ENCODE peak calls at places on chromosomes 16 and 17, in seven cellular contexts. B, R, X, A, Z, U and D are unnamed samples.

GRCh38 chr17:74742153-74742515 is 5.1 kb downstream of the RAB37 start:
- DNase-seq in U (no peak), B (no peak), R (no peak), Z (no peak), X (peak), A (peak), D (no peak)

GRCh38 chr16:16025214-16025968 is 76.0 kb downstream of the ABCC1 start:
- DNase-seq in B (no peak), U (no peak), A (peak), X (no peak), Z (no peak), R (no peak), D (peak)

GRCh38 chr16:70725024-70725911 is 39.4 kb upstream of the MTSS2 start:
- DNase-seq in U (no peak), A (no peak), Z (no peak), R (no peak), X (no peak), B (no peak), D (no peak)

GRCh38 chr17:28313841-28314240 is 5.2 kb upstream of the TMEM97 start:
- DNase-seq in B (no peak), R (no peak), X (no peak), U (no peak), A (no peak), Z (no peak), D (no peak)

GRCh38 chr16:3487521-3488410 is 7.5 kb downstream of the C16orf90 start:
- DNase-seq in U (no peak), R (peak), B (no peak), Z (no peak), X (no peak), A (no peak), D (no peak)

GRCh38 chr17:80446645-80447405 is 29.6 kb downstream of the NPTX1 start:
- DNase-seq in R (no peak), A (peak), X (no peak), U (no peak), Z (peak), B (no peak), D (peak)

GRCh38 chr17:42554250-42555121 is 1.8 kb downstream of the HSD17B1 start:
- DNase-seq in X (peak), A (peak), U (peak), Z (peak), R (peak), B (no peak), D (peak)

GRCh38 chr16:46929378-46930332 is 43.8 kb downstream of the DNAJA2 start:
- DNase-seq in X (peak), Z (peak), R (peak), B (peak), U (peak), A (peak), D (peak)

GRCh38 chr17:81429813-81430510 is 34.7 kb downstream of the BAHCC1 start:
- DNase-seq in A (no peak), Z (no peak), U (peak), X (no peak), R (no peak), B (no peak), D (no peak)

GRCh38 chr16:721765-722481 is 977 bp downstream of the ANTKMT start:
- DNase-seq in R (no peak), Z (no peak), B (no peak), X (no peak), U (no peak), A (no peak), D (no peak)

GRCh38 chr16:50611995-50612848 is 64.0 kb downstream of the NKD1 start:
- DNase-seq in R (no peak), Z (no peak), U (no peak), X (no peak), B (no peak), A (no peak), D (no peak)

DNA sequence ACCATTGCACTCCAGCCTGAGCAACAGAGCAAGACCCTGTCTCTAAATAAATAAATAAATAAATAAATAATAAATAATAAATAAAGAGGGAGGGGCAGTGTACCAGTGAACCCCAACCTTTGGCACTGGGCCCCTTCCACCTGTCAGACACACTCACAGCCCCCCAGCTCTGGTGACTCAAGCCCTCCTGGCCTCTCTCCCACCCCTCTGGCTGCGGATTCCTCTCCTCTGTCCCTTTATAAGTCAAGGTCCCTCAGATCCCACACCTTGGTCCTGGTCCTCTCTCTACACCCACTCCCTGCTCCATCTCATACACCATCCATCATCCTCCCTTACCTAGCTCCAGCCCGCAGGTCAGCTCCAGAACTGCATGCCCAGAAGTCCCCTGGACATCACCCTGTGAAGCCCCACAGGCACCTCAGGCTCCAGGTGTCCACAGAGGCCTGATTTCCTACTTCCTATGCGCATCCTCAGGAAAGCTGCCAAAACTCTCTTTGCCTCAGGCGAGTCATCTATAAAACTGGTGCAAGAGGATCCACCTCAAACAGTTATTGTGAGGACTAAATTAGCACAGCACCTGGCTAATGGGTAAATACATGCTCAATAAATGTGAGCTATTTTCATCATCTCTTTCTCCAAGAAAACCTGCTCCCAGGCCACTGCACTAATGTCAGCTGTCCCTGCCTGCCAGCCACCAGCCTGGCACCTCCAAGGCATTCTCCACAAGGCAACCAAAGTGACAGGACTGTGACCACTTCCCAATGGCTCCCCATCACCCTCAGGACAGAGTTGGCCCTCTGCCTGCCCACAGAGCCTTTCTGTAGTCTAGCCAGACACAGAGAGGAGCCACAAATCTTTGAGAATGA is 46.8 kb downstream of the BEAN1 start:
- DNase-seq in A (no peak), R (no peak), X (no peak), Z (no peak), B (no peak), U (no peak), D (no peak)
- H3K18ac ChIP-seq in A (no peak), R (no peak), X (no peak), Z (no peak), B (no peak), U (no peak), D (no peak)

GRCh38 chr17:78058581-78058980 is 70.0 kb downstream of the TMC6 start:
- DNase-seq in B (no peak), Z (no peak), U (no peak), R (no peak), X (no peak), A (no peak), D (no peak)
- H3K18ac ChIP-seq in B (no peak), Z (no peak), U (no peak), R (no peak), X (no peak), A (no peak), D (no peak)

GRCh38 chr17:40101367-40102210 is 1.2 kb upstream of the NR1D1 start:
- DNase-seq in A (no peak), X (no peak), B (no peak), R (no peak), U (no peak), Z (no peak), D (peak)
- H3K18ac ChIP-seq in A (peak), X (no peak), B (peak), R (no peak), U (no peak), Z (no peak), D (peak)

DNA sequence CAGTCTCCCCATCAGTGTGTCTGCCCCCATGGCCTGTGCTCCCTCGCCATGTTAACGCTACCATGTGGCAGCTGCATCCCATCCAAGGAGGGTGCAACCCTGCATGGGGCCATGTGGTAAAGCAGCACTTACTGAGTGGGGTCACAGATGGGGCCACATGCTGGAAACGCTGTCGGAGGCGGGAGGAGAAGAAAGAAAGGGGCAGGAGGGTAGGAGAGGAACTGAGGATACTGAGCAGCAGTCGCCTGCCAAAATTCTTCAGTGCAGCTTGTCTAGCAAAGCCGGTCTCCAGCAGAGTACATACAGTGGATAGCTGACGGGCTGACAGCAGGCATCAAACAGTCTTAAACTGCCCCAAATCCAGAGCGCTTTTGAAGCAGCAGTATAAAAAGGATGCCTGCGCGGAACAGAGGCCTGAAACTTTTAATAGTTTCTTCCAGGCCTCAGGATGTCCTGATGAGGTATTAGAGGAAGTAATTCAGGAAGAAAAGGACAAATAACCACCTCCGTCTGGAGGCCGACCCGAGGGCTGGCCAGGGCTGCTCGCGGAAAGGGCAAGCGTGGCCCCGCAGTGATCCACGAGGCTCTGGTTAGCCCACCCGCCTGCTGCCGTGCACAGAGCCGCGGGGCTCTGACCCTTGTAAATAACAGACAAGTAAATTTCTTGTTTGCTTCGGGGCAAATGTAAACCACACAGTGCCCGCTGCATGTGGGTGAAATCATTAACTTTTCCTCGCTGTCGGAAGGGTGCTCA is 149.0 kb downstream of the CCDC182 start:
- DNase-seq in A (no peak), Z (no peak), X (no peak), U (no peak), R (no peak), B (no peak), D (no peak)
- H3K18ac ChIP-seq in A (no peak), Z (peak), X (no peak), U (peak), R (no peak), B (no peak), D (peak)

GRCh38 chr17:54899721-54900456 is 763 bp upstream of the TOM1L1 start:
- DNase-seq in U (no peak), A (peak), R (peak), Z (no peak), X (peak), B (peak), D (no peak)
- H3K18ac ChIP-seq in U (peak), A (no peak), R (peak), Z (no peak), X (peak), B (peak), D (no peak)

GRCh38 chr16:81545470-81546175 is 101.0 kb downstream of the CMIP start:
- DNase-seq in A (no peak), B (no peak), X (no peak), U (no peak), R (no peak), Z (no peak), D (no peak)
- H3K18ac ChIP-seq in A (no peak), B (no peak), X (no peak), U (no peak), R (no peak), Z (no peak), D (no peak)

DNA sequence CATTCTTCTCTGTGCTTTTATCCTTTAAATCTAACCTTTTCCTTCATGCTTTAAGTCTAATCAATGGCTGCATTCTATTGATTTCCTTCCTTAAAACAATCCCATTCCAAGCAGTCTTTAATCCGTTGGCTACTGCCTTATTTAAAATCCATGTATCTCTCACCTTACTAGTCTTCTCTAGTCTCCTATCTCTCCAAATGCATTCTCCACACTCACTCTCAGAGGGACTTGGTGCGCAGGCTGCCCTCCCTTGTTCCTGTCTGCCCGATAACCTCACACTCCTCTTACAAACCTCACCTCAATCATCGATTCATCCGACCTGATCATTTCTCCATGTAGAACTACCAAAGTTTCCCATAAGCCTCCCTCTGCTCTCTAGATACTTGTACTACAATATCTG is 23.1 kb downstream of the PSMD12 start:
- DNase-seq in Z (no peak), R (no peak), U (no peak), B (no peak), X (no peak), A (no peak), D (no peak)
- H3K18ac ChIP-seq in Z (no peak), R (no peak), U (no peak), B (no peak), X (no peak), A (no peak), D (no peak)

GRCh38 chr16:84391151-84391873 is 23.0 kb downstream of the ATP2C2 start:
- DNase-seq in B (no peak), X (no peak), R (no peak), A (peak), Z (no peak), U (no peak), D (no peak)
- H3K18ac ChIP-seq in B (no peak), X (no peak), R (no peak), A (no peak), Z (no peak), U (no peak), D (no peak)